ENCODE peak calls at places on chromosome 13, in seven cellular contexts. H, F, V, I, O, L and B are unnamed samples.

GRCh38 chr13:26921918-26922317 is 161.3 kb upstream of the GPR12 start:
- DNase-seq in H (no peak), F (no peak), V (no peak), I (no peak), O (no peak), L (no peak), B (no peak)

GRCh38 chr13:73040968-73041580 is 17.7 kb upstream of the KLF5 start:
- DNase-seq in H (no peak), F (no peak), V (no peak), I (no peak), O (no peak), L (no peak), B (no peak)

GRCh38 chr13:49347650-49348385 is 96.0 kb downstream of the CAB39L start:
- DNase-seq in H (no peak), F (peak; percentile 28), V (no peak), I (no peak), O (no peak), L (no peak), B (no peak)

GRCh38 chr13:106182404-106182803 is 353.1 kb downstream of the EFNB2 start:
- DNase-seq in H (no peak), F (no peak), V (no peak), I (no peak), O (peak; percentile 94), L (no peak), B (peak; percentile 68)

GRCh38 chr13:22287343-22287922 is 616.6 kb downstream of the FGF9 start:
- DNase-seq in H (no peak), F (no peak), V (no peak), I (peak; percentile 37), O (no peak), L (no peak), B (no peak)

GRCh38 chr13:51628059-51628852 is 44.0 kb downstream of the WDFY2 start:
- DNase-seq in H (no peak), F (no peak), V (peak; percentile 39), I (no peak), O (peak; percentile 26), L (no peak), B (no peak)

GRCh38 chr13:43942301-43942700 is 62.6 kb downstream of the LACC1 start:
- DNase-seq in H (no peak), F (no peak), V (no peak), I (no peak), O (peak; percentile 66), L (no peak), B (no peak)

GRCh38 chr13:100392709-100393630 is 195.6 kb downstream of the GGACT start:
- DNase-seq in H (peak; percentile 52), F (peak; percentile 67), V (peak; percentile 79), I (no peak), O (peak; percentile 99), L (no peak), B (peak; percentile 87)

GRCh38 chr13:106110241-106110855 is 425.1 kb downstream of the EFNB2 start:
- DNase-seq in H (no peak), F (no peak), V (no peak), I (no peak), O (peak; percentile 27), L (no peak), B (no peak)

GRCh38 chr13:49829715-49830114 is 37.2 kb upstream of the KPNA3 start:
- DNase-seq in H (no peak), F (no peak), V (no peak), I (no peak), O (no peak), L (no peak), B (no peak)

GRCh38 chr13:44801990-44802389 is 187.3 kb downstream of the NUFIP1 start:
- DNase-seq in H (no peak), F (no peak), V (no peak), I (no peak), O (peak; percentile 89), L (no peak), B (peak; percentile 80)

GRCh38 chr13:20125129-20125782 is 35.6 kb downstream of the GJA3 start:
- DNase-seq in H (no peak), F (no peak), V (no peak), I (no peak), O (peak; percentile 61), L (no peak), B (peak; percentile 90)

GRCh38 chr13:82963466-82963865 is 918.8 kb downstream of the SLITRK1 start:
- DNase-seq in H (no peak), F (no peak), V (no peak), I (no peak), O (peak; percentile 30), L (no peak), B (no peak)

GRCh38 chr13:58960909-58961308 is 1202.8 kb downstream of the DIAPH3 start:
- DNase-seq in H (no peak), F (peak; percentile 45), V (no peak), I (no peak), O (peak; percentile 1), L (no peak), B (peak; percentile 23)

GRCh38 chr13:111211789-111212516 is 96.8 kb downstream of the ARHGEF7 start:
- DNase-seq in H (no peak), F (peak; percentile 67), V (no peak), I (no peak), O (peak; percentile 13), L (no peak), B (no peak)